ENCODE peak calls at places on chromosomes 4 and X, in seven cellular contexts. C is RKO; D is CD4-positive, alpha-beta T cell; Q is left ventricle myocardium inferior; A is astrocyte of the cerebellum; L is hepatocyte; S is substantia nigra. G is an unnamed sample.

GRCh38 chr4:113335771-113336170 is 286.3 kb downstream of the ANK2 start:
- DNase-seq in C (no peak), S (no peak), Q (no peak), L (no peak), D (no peak), A (no peak), G (no peak)

GRCh38 chr4:85005865-85006377 is 39.4 kb upstream of the WDFY3 start:
- DNase-seq in Q (no peak), S (no peak), A (peak), C (peak), L (no peak), D (no peak), G (no peak)

GRCh38 chrX:110317079-110317819 is 636 bp downstream of the AMMECR1 start:
- DNase-seq in C (peak), A (no peak), L (peak), D (peak), Q (peak), S (peak), G (peak)

GRCh38 chrX:45771114-45771513 is 570.4 kb upstream of the DIPK2B start:
- DNase-seq in C (peak), S (no peak), L (peak), Q (no peak), A (peak), D (no peak), G (no peak)

GRCh38 chr4:163164110-163164509 is 2.6 kb downstream of the NAF1 start:
- DNase-seq in Q (no peak), L (no peak), D (no peak), A (no peak), C (no peak), S (no peak), G (no peak)

GRCh38 chr4:152415980-152416379 is 119.9 kb downstream of the FBXW7 start:
- DNase-seq in L (no peak), D (no peak), Q (no peak), C (no peak), S (no peak), A (no peak), G (no peak)

GRCh38 chr4:163191999-163192398 is 25.3 kb upstream of the NAF1 start:
- DNase-seq in S (no peak), A (no peak), Q (no peak), C (peak), L (no peak), D (no peak), G (no peak)

GRCh38 chr4:15690020-15690809 is 8.6 kb downstream of the FAM200B start:
- DNase-seq in L (peak), A (peak), D (no peak), Q (no peak), C (peak), S (no peak), G (no peak)

GRCh38 chr4:131370846-131371245 is 1778.2 kb upstream of the PCDH10 start:
- DNase-seq in S (no peak), A (no peak), Q (no peak), L (peak), C (no peak), D (no peak), G (peak)

GRCh38 chrX:69285881-69286545 is 120.8 kb upstream of the PJA1 start:
- DNase-seq in D (peak), A (no peak), C (peak), Q (peak), L (peak), S (no peak), G (peak)

GRCh38 chr4:16659120-16659519 is 239.3 kb downstream of the LDB2 start:
- DNase-seq in C (no peak), A (peak), D (no peak), S (no peak), Q (no peak), L (peak), G (no peak)

GRCh38 chr4:41751325-41752061 is 3.0 kb upstream of the PHOX2B start:
- DNase-seq in S (no peak), Q (no peak), L (no peak), C (no peak), D (no peak), A (no peak), G (peak)

GRCh38 chr4:105061720-105062119 is 85.0 kb upstream of the TET2 start:
- DNase-seq in L (no peak), S (no peak), Q (no peak), C (no peak), D (no peak), A (peak), G (no peak)

GRCh38 chr4:37446016-37446415 is 201.5 kb downstream of the NWD2 start:
- DNase-seq in A (peak), Q (no peak), C (no peak), S (no peak), D (no peak), L (no peak), G (no peak)

GRCh38 chr4:6472387-6473263 is at the start of gene PPP2R2C:
- DNase-seq in C (no peak), A (no peak), D (no peak), L (no peak), S (no peak), Q (no peak), G (peak)

GRCh38 chr4:54687887-54688841 is 30.4 kb downstream of the KIT start:
- DNase-seq in A (peak), L (no peak), Q (no peak), C (no peak), D (no peak), S (no peak), G (no peak)

GRCh38 chr4:110589297-110589696 is 33.6 kb downstream of the PITX2 start:
- DNase-seq in L (no peak), A (no peak), D (no peak), Q (no peak), C (peak), S (no peak), G (no peak)

GRCh38 chrX:12984629-12985303 is 9.9 kb downstream of the TMSB4X start:
- DNase-seq in D (peak), L (peak), S (no peak), C (no peak), Q (no peak), A (peak), G (no peak)

GRCh38 chr4:25437951-25438350 is 60.9 kb downstream of the ANAPC4 start:
- DNase-seq in D (no peak), S (no peak), C (no peak), L (no peak), A (no peak), Q (no peak), G (no peak)

GRCh38 chr4:32142075-32142474 is 1421.9 kb downstream of the PCDH7 start:
- DNase-seq in C (no peak), L (no peak), D (no peak), S (no peak), Q (no peak), A (no peak), G (no peak)

GRCh38 chrX:51487960-51488267 is 8.5 kb downstream of the NUDT11 start:
- DNase-seq in A (no peak), C (no peak), Q (no peak), S (no peak), D (no peak), L (no peak), G (no peak)

GRCh38 chr4:156190606-156191005 is 236.9 kb upstream of the CTSO start:
- DNase-seq in Q (no peak), D (no peak), L (no peak), C (no peak), S (no peak), A (peak), G (no peak)

GRCh38 chr4:11966782-11967181 is 538.1 kb upstream of the HS3ST1 start:
- DNase-seq in D (no peak), S (no peak), Q (no peak), C (no peak), A (no peak), L (no peak), G (no peak)

GRCh38 chr4:183438458-183439113 is 5.8 kb upstream of the CDKN2AIP start:
- DNase-seq in A (peak), Q (no peak), C (peak), L (peak), S (no peak), D (no peak), G (no peak)

GRCh38 chrX:53494427-53494826 is 60.3 kb upstream of the HSD17B10 start:
- DNase-seq in D (no peak), C (no peak), Q (no peak), L (peak), S (no peak), A (no peak), G (peak)

GRCh38 chr4:102637391-102637790 is 123.4 kb downstream of the MANBA start:
- DNase-seq in D (no peak), S (no peak), A (no peak), Q (no peak), L (no peak), C (no peak), G (no peak)

GRCh38 chr4:109998867-109999303 is 86.2 kb downstream of the EGF start:
- DNase-seq in Q (no peak), D (no peak), L (peak), S (no peak), A (peak), C (peak), G (no peak)

GRCh38 chrX:11111038-11111851 is at the start of gene HCCS:
- DNase-seq in C (peak), Q (peak), L (peak), S (peak), D (peak), A (peak), G (peak)

G was measured in BE2C.